ENCODE peak calls at places on chromosomes 5 and 9, in nine cellular contexts. Q is A549; L is mesothelial cell of epicardium; B is hepatic stellate cell; E is coronary artery; V is MM.1S; R is neural progenitor cell; W is GM10248; T is stimulated activated CD8-positive, alpha-beta memory T cell treated with anti-CD3 and anti-CD28 coated beads, Interleukin-2, amount 100 ng/mL, for 48 hours. O is an unnamed sample.

GRCh38 chr5:134119720-134120119 is 5.2 kb downstream of the TCF7 start:
- DNase-seq in V (no peak), T (no peak), W (no peak), L (no peak), R (no peak), E (no peak), B (no peak), Q (no peak), O (no peak)

GRCh38 chr9:76414656-76415055 is 20.4 kb upstream of the RFK start:
- DNase-seq in E (no peak), W (no peak), V (peak; percentile 16), T (no peak), B (no peak), R (no peak), L (no peak), Q (no peak), O (no peak)

GRCh38 chr9:74132986-74133385 is 364.1 kb upstream of the RORB start:
- DNase-seq in R (peak; percentile 26), B (no peak), W (no peak), V (no peak), Q (no peak), E (no peak), T (no peak), L (no peak), O (no peak)

GRCh38 chr9:36325081-36325828 is 67.0 kb upstream of the GNE start:
- DNase-seq in T (no peak), E (no peak), R (no peak), V (no peak), Q (no peak), W (no peak), L (no peak), B (no peak), O (no peak)

GRCh38 chr9:91119679-91120078 is 242.0 kb downstream of the AUH start:
- DNase-seq in W (no peak), L (no peak), E (no peak), Q (no peak), R (no peak), T (no peak), B (peak; percentile 69), V (no peak), O (no peak)

GRCh38 chr9:113588242-113588810 is 124.8 kb downstream of the RGS3 start:
- DNase-seq in L (no peak), Q (no peak), E (no peak), W (no peak), V (no peak), B (no peak), T (no peak), R (no peak), O (no peak)

GRCh38 chr5:95901676-95902646 is 59.7 kb downstream of the ELL2 start:
- DNase-seq in L (no peak), V (no peak), B (no peak), R (no peak), Q (peak; percentile 58), W (no peak), E (no peak), T (no peak), O (no peak)

GRCh38 chr9:136484153-136485048 is 1.6 kb upstream of the SEC16A start:
- DNase-seq in T (no peak), R (peak; percentile 21), B (no peak), L (no peak), V (no peak), E (no peak), Q (peak; percentile 73), W (no peak), O (no peak)

GRCh38 chr9:21993893-21994525 is at the start of gene CDKN2A:
- DNase-seq in R (peak; percentile 69), W (peak; percentile 62), B (no peak), V (no peak), E (no peak), T (peak; percentile 39), Q (no peak), L (peak; percentile 33), O (peak; percentile 81)

GRCh38 chr5:156529902-156530301 is 202.9 kb downstream of the SGCD start:
- DNase-seq in Q (peak; percentile 4), R (no peak), V (no peak), B (no peak), W (no peak), E (no peak), T (no peak), L (no peak), O (no peak)

GRCh38 chr9:14365667-14366066 is 51.7 kb upstream of the NFIB start:
- DNase-seq in T (no peak), Q (no peak), B (no peak), V (no peak), W (no peak), E (no peak), L (no peak), R (no peak), O (no peak)

GRCh38 chr9:110220809-110221208 is 12.8 kb upstream of the C9orf152 start:
- DNase-seq in Q (no peak), L (no peak), B (no peak), V (no peak), W (no peak), E (no peak), T (no peak), R (no peak), O (no peak)

GRCh38 chr9:23821400-23822181 is 4.4 kb downstream of the ELAVL2 start:
- DNase-seq in R (peak; percentile 89), E (no peak), V (no peak), B (no peak), W (no peak), T (no peak), L (peak; percentile 52), Q (no peak), O (peak; percentile 16)

GRCh38 chr5:139149477-139150199 is 48.5 kb downstream of the SIL1 start:
- DNase-seq in R (no peak), W (no peak), L (no peak), V (no peak), T (no peak), B (no peak), E (no peak), Q (no peak), O (peak; percentile 82)

GRCh38 chr5:77641963-77642589 is 3.6 kb upstream of the OTP start:
- DNase-seq in T (no peak), R (peak; percentile 48), Q (no peak), E (no peak), V (no peak), W (no peak), B (no peak), L (no peak), O (no peak)

GRCh38 chr5:180463916-180464602 is 30.1 kb upstream of the CNOT6 start:
- DNase-seq in R (no peak), E (no peak), B (no peak), V (no peak), Q (no peak), T (no peak), W (no peak), L (no peak), O (no peak)